ENCODE peak calls at places on chromosomes 1 and 21, in six cellular contexts. S is progenitor cell of endocrine pancreas, P is uterus, E is AG10803, L is breast epithelium, G is GM12865. H is an unnamed sample.

GRCh38 chr1:24295547-24295946 is 23.6 kb upstream of the GRHL3 start:
- DNase-seq in S (no peak), P (no peak), E (no peak), L (no peak), G (no peak), H (no peak)

GRCh38 chr1:152459596-152460528 is 45.8 kb upstream of the CRNN start:
- DNase-seq in S (no peak), P (peak; percentile 28), E (peak; percentile 76), L (no peak), G (peak; percentile 93), H (peak; percentile 85)

GRCh38 chr1:207822602-207823451 is 71.0 kb downstream of the CD46 start:
- DNase-seq in S (no peak), P (peak; percentile 94), E (peak; percentile 71), L (peak; percentile 86), G (peak; percentile 97), H (peak; percentile 94)

GRCh38 chr1:26540346-26540745 is 10.8 kb downstream of the RPS6KA1 start:
- DNase-seq in S (no peak), P (no peak), E (no peak), L (no peak), G (peak; percentile 63), H (no peak)

GRCh38 chr1:178942285-178943218 is 71.7 kb upstream of the ANGPTL1 start:
- DNase-seq in S (no peak), P (no peak), E (peak; percentile 60), L (no peak), G (no peak), H (no peak)

GRCh38 chr1:61097326-61097725 is 15.0 kb downstream of the NFIA start:
- DNase-seq in S (no peak), P (no peak), E (peak; percentile 78), L (no peak), G (no peak), H (no peak)

GRCh38 chr1:214418380-214418779 is 133.0 kb downstream of the PTPN14 start:
- DNase-seq in S (no peak), P (no peak), E (peak; percentile 53), L (no peak), G (no peak), H (no peak)

GRCh38 chr1:173418107-173418985 is 58.8 kb upstream of the PRDX6 start:
- DNase-seq in S (no peak), P (no peak), E (peak; percentile 68), L (no peak), G (peak; percentile 82), H (no peak)

GRCh38 chr1:35915693-35916092 is 15.2 kb upstream of the AGO3 start:
- DNase-seq in S (no peak), P (no peak), E (no peak), L (no peak), G (no peak), H (no peak)

GRCh38 chr1:66374561-66375111 is 159.3 kb upstream of the SGIP1 start:
- DNase-seq in S (no peak), P (no peak), E (peak; percentile 81), L (no peak), G (peak; percentile 91), H (no peak)

GRCh38 chr1:206608108-206608698 is 4.1 kb downstream of the EIF2D start:
- DNase-seq in S (peak; percentile 43), P (no peak), E (peak; percentile 44), L (no peak), G (peak; percentile 77), H (peak; percentile 77)

GRCh38 chr1:68673771-68674170 is 176.9 kb upstream of the DEPDC1 start:
- DNase-seq in S (no peak), P (no peak), E (no peak), L (no peak), G (no peak), H (no peak)

GRCh38 chr1:201461783-201462441 is 7.1 kb downstream of the PHLDA3 start:
- DNase-seq in S (no peak), P (peak; percentile 93), E (peak; percentile 99), L (peak; percentile 81), G (no peak), H (peak; percentile 96)

GRCh38 chr21:16198546-16198945 is 468.8 kb downstream of the USP25 start:
- DNase-seq in S (no peak), P (no peak), E (peak; percentile 12), L (no peak), G (no peak), H (no peak)

GRCh38 chr21:15208787-15209186 is 144.0 kb upstream of the NRIP1 start:
- DNase-seq in S (no peak), P (no peak), E (no peak), L (no peak), G (no peak), H (no peak)

GRCh38 chr1:201750934-201751333 is 78.0 kb upstream of the IPO9 start:
- DNase-seq in S (no peak), P (no peak), E (peak; percentile 68), L (no peak), G (no peak), H (no peak)

DNA sequence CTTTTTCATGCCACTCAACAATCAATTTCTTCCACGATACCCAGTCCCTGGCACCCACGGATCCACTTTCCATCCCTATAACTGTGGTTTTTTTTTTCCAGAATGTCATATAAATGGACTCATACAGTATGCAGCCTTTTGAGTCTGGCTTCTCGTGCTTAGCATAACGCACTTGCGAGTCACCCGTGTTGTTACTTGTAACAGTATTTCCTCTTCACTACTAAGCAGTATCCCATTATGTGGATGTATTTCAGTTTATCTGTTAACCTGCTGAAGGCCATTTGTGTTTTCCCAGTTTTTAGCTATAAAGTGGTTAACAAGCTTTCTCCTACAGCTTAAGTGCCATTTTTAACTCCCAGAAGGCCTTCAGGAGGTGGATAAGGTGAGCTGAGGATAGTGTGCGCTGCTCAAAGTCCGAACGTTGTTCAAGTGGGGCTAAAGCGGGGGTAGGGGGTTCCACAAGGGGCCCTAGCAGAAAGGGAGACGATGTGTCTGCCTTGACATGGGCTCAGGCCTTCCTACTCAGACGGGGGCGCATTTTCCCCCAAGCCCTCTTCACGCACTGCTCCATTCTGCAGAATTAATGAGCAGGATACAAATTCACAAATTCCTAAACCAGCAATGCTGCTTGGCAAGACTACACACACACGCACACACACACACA is 770 bp downstream of the ADAR start:
- DNase-seq in S (no peak), P (peak; percentile 42), E (peak; percentile 73), L (no peak), G (peak; percentile 42), H (peak; percentile 36)
- TF ChIP-seq CTCF in S (no peak), P (no peak), E (peak; percentile 8), L (no peak), G (no peak), H (no peak)

GRCh38 chr1:157517026-157517425 is 35.3 kb downstream of the FCRL5 start:
- DNase-seq in S (no peak), P (no peak), E (no peak), L (no peak), G (no peak), H (no peak)
- TF ChIP-seq CTCF in S (no peak), P (no peak), E (no peak), L (no peak), G (no peak), H (no peak)

GRCh38 chr1:53545663-53546408 is 86.6 kb downstream of the DMRTB1 start:
- DNase-seq in S (no peak), P (peak; percentile 4), E (peak; percentile 30), L (peak; percentile 47), G (no peak), H (no peak)
- TF ChIP-seq CTCF in S (no peak), P (no peak), E (no peak), L (no peak), G (no peak), H (no peak)

GRCh38 chr1:203025721-203026665 is at the start of gene PPFIA4:
- DNase-seq in S (peak; percentile 79), P (peak; percentile 73), E (peak; percentile 80), L (peak; percentile 89), G (peak; percentile 83), H (peak; percentile 94)
- TF ChIP-seq CTCF in S (no peak), P (no peak), E (no peak), L (no peak), G (no peak), H (no peak)